ENCODE peak calls at places on chromosomes 7 and 10, in five cellular contexts. D, L, J, O and M are unnamed samples.

GRCh38 chr10:34710391-34710751 is 104.7 kb downstream of the PARD3 start:
- DNase-seq in J (no peak), L (no peak), D (no peak), O (no peak), M (no peak)

GRCh38 chr7:148772297-148773089 is 73.8 kb downstream of the CUL1 start:
- DNase-seq in L (peak; percentile 19), J (peak; percentile 39), D (no peak), O (no peak), M (no peak)

GRCh38 chr10:89275383-89275782 is 23.8 kb upstream of the LIPA start:
- DNase-seq in L (no peak), J (no peak), D (no peak), O (no peak), M (no peak)

GRCh38 chr7:12152196-12152918 is 58.7 kb upstream of the TMEM106B start:
- DNase-seq in D (no peak), J (peak; percentile 25), L (no peak), O (no peak), M (no peak)

GRCh38 chr10:11730779-11731178 is 11.4 kb upstream of the ECHDC3 start:
- DNase-seq in L (no peak), J (no peak), O (no peak), D (no peak), M (no peak)

GRCh38 chr10:120505056-120505455 is 48.0 kb downstream of the PLPP4 start:
- DNase-seq in D (no peak), J (no peak), O (no peak), L (no peak), M (no peak)

GRCh38 chr7:44693641-44694313 is 54.9 kb upstream of the ZMIZ2 start:
- DNase-seq in D (no peak), O (no peak), J (no peak), L (no peak), M (no peak)

GRCh38 chr7:135650831-135651573 is 11.3 kb upstream of the STMP1 start:
- DNase-seq in D (no peak), O (no peak), J (peak; percentile 17), L (no peak), M (no peak)

GRCh38 chr7:130923930-130924329 is 189.9 kb upstream of the KLF14 start:
- DNase-seq in D (no peak), O (no peak), L (no peak), J (no peak), M (no peak)

GRCh38 chr10:93820434-93820833 is 62.7 kb downstream of the LGI1 start:
- DNase-seq in L (no peak), D (no peak), J (no peak), O (no peak), M (no peak)

GRCh38 chr10:71094712-71095390 is 117.5 kb upstream of the UNC5B start:
- DNase-seq in J (no peak), D (no peak), O (no peak), L (no peak), M (no peak)

GRCh38 chr10:86362566-86363183 is 3.9 kb downstream of the GRID1 start:
- DNase-seq in J (no peak), L (no peak), D (no peak), O (no peak), M (peak; percentile 30)

GRCh38 chr7:153090757-153091156 is 331.2 kb downstream of the ACTR3B start:
- DNase-seq in J (no peak), L (no peak), D (no peak), O (no peak), M (no peak)

GRCh38 chr7:156629873-156630272 is 10.7 kb upstream of the RNF32 start:
- DNase-seq in L (no peak), D (no peak), O (no peak), J (no peak), M (no peak)

GRCh38 chr7:139594911-139595476 is 71.5 kb downstream of the CLEC2L start:
- DNase-seq in D (no peak), J (no peak), L (no peak), O (no peak), M (no peak)

GRCh38 chr10:5496261-5497250 is 2.8 kb downstream of the CALML5 start:
- DNase-seq in J (no peak), D (no peak), O (no peak), L (no peak), M (no peak)

GRCh38 chr10:71266147-71266917 is 52.7 kb upstream of the SLC29A3 start:
- DNase-seq in D (no peak), L (no peak), O (no peak), J (peak; percentile 94), M (no peak)